ENCODE peak calls at places on chromosomes 5 and 9, in five cellular contexts. T is astrocyte, R is upper lobe of right lung, L is H1, Q is prostate gland. P is an unnamed sample.

GRCh38 chr5:120869831-120870230 is 405.7 kb downstream of the PRR16 start:
- DNase-seq in T (no peak), R (no peak), L (no peak), Q (no peak), P (no peak)

GRCh38 chr9:133254471-133254870 is 20.5 kb downstream of the ABO start:
- DNase-seq in T (no peak), R (no peak), L (no peak), Q (no peak), P (no peak)

GRCh38 chr9:127283917-127284316 is 19.3 kb downstream of the GARNL3 start:
- DNase-seq in T (peak; percentile 16), R (no peak), L (no peak), Q (no peak), P (no peak)

GRCh38 chr5:78252715-78253114 is 41.8 kb downstream of the AP3B1 start:
- DNase-seq in T (no peak), R (no peak), L (no peak), Q (no peak), P (no peak)

GRCh38 chr5:149581931-149582768 is 852 bp downstream of the ARHGEF37 start:
- DNase-seq in T (no peak), R (no peak), L (peak; percentile 58), Q (peak; percentile 39), P (no peak)

GRCh38 chr5:113806823-113807222 is 293.3 kb downstream of the YTHDC2 start:
- DNase-seq in T (no peak), R (no peak), L (no peak), Q (no peak), P (no peak)

GRCh38 chr5:123585871-123586270 is 73.9 kb downstream of the CSNK1G3 start:
- DNase-seq in T (peak; percentile 10), R (no peak), L (no peak), Q (no peak), P (no peak)

GRCh38 chr9:96006961-96007360 is 131.5 kb downstream of the ERCC6L2 start:
- DNase-seq in T (peak; percentile 74), R (no peak), L (no peak), Q (no peak), P (no peak)

GRCh38 chr5:103849934-103850333 is 287.3 kb upstream of the NUDT12 start:
- DNase-seq in T (peak; percentile 93), R (no peak), L (no peak), Q (no peak), P (no peak)

GRCh38 chr9:135167839-135168378 is 80.4 kb downstream of the OLFM1 start:
- DNase-seq in T (no peak), R (no peak), L (no peak), Q (no peak), P (no peak)

GRCh38 chr9:137252555-137253506 is 1.7 kb downstream of the STPG3 start:
- DNase-seq in T (no peak), R (no peak), L (no peak), Q (no peak), P (no peak)

DNA sequence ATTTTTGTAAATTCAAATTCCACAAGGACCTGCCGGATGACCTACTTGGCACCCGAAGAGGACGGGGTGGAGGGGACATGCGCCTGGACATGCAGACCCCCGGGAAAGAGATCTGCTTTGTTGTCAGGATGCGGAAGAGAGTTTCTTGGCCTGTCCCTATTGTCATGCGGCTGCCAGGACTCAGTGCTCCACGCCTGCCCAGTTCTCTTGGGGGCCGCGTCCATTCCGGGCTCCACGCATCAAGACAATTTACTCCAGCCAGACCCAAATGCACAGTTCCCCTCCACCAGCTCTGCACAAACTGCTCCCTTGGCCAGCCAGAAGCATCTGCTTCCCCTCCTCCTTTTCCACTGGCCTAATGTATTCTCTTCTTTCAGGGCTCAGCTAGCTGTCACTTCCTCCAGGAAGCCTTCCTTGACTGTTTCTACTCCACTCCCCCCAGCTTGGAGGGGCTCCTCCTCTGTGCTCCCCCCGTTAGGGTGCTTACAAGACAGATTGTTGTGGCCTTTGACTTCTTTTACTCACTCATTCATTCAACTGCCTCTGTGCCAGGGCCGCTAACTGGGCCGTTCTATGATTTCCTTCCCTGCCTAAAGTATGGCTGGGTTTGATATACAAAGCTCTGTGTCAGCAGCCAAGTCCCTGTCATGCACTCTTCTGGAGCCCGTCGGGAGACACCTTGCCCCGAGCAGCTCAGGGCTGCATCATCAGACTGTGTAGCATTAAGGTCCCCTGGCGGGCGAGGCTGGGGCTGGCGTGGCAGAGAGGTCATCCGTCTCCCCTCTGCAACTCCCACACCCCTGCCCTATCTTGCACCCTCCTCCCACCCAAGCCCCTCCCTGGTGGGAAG is 6.6 kb downstream of the FIBCD1 start:
- DNase-seq in T (no peak), R (peak; percentile 67), L (no peak), Q (no peak), P (no peak)
- TF ChIP-seq CTCF in T (no peak), R (peak; percentile 21), L (no peak), Q (no peak), P (peak; percentile 40)

GRCh38 chr9:113572076-113572861 is 108.7 kb downstream of the RGS3 start:
- DNase-seq in T (no peak), R (peak; percentile 51), L (no peak), Q (no peak), P (peak; percentile 28)

GRCh38 chr9:113574381-113575262 is 111.1 kb downstream of the RGS3 start:
- DNase-seq in T (no peak), R (peak; percentile 30), L (no peak), Q (no peak), P (peak; percentile 53)

GRCh38 chr9:113570749-113571711 is 107.5 kb downstream of the RGS3 start:
- DNase-seq in T (no peak), R (peak; percentile 20), L (no peak), Q (no peak), P (peak; percentile 15)

GRCh38 chr9:113573959-113574352 is 110.4 kb downstream of the RGS3 start:
- DNase-seq in T (no peak), R (no peak), L (no peak), Q (no peak), P (no peak)

GRCh38 chr9:113573303-113573958 is 109.9 kb downstream of the RGS3 start:
- DNase-seq in T (no peak), R (peak; percentile 59), L (no peak), Q (no peak), P (peak; percentile 54)
- H3K27ac ChIP-seq in T (no peak overlapping the region), R (no peak overlapping the region), L (no peak overlapping the region), Q (no peak overlapping the region), P (no peak overlapping the region)

DNA sequence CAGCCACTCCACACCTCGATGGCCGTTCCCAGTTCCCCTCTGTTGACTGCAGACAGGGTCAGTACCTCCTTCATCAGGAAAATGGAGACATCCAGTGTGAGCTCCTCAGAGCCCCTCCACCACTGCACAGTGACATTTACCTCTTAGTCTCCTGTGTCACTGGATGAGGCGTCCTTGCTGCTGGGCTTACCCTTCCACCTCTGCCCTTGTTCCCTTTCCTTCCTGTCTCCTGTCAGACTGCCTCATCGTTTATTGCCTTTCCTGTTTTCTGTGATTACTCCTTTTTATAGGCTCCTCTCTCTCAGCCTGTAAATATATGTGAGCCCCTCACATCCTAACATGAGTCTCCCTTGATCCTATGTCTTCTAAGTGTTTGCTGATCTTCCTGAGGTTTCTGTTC is 23.2 kb upstream of the SPTAN1 start:
- DNase-seq in T (no peak), R (no peak), L (no peak), Q (no peak), P (no peak)
- H3K36me3 ChIP-seq in T (peaks cover 21% of the 10 kb centered on the region), R (peaks cover 96% of the 10 kb centered on the region), L (peaks cover 2% of the 10 kb centered on the region), Q (peaks cover 5% of the 10 kb centered on the region), P (peaks cover 57% of the 10 kb centered on the region)

DNA sequence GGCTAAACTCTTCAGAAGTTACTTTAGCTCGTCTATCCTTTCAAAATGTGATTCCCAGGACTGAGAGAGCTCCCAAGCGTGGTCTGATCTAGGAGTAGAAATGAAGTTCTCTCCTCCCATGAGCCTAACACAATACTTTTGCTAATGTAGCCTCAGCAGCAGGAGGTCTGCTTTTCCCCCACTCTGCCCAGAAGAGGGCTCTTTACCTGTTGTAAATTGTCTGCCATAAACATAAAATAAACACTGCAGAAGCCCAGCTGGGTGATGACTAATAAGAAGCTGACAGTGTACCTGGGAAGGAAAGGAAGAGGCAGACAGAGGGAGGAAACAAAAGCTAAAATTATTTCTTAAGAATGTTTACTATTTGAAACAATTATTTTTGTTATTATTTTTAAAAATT is 15.4 kb downstream of the SLC36A3 start:
- DNase-seq in T (no peak), R (no peak), L (no peak), Q (peak; percentile 14), P (no peak)
- TF ChIP-seq CTCF in T (no peak), R (no peak), L (no peak), Q (peak; percentile 10), P (peak; percentile 80)

DNA sequence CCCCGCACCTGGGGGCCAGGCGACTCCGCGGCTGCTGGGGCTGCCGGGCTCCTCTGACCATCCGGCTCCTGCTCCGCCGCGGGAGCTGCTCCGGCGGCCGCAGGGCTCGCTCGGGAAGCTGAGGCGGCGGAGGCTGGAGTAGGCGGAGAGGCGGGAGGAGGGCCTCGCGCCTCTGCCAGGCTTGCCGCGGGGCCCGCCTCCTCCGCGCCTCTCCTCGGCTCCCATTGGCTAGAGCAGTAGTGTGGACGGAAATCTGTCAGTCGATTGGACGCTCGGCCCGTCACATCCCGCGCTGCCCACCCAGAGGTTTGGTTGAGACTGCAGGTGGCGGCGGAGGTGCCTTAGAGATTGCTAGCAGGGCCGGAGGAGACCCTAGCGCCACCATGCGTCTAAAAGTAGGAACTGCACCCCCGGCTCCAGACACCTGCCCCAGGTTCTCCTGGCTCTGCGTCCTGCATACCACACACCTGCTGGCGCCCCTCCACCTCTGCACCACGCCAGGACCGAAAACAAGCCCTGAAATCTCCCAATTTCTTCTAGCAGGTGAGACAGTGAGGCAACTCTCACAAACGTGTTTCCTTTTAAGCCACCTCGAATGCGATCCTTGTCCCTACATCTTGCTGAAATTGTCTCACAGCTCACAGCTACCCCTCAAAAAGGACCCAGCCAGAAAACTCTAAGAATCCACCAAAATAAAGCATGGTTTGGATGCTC is at the start of gene SCAI:
- DNase-seq in T (peak; percentile 94), R (peak; percentile 99), L (peak; percentile 99), Q (peak; percentile 99), P (peak; percentile 99)
- H3K27ac ChIP-seq in T (no peak within 1 kb of the TSS), R (no peak within 1 kb of the TSS), L (peak within 1 kb of the TSS; percentile 77), Q (peak within 1 kb of the TSS; percentile 71), P (peak within 1 kb of the TSS; percentile 22)

GRCh38 chr9:128324401-128324800 is 1.8 kb downstream of the COQ4 start:
- DNase-seq in T (no peak), R (no peak), L (no peak), Q (no peak), P (no peak)
- H3K36me3 ChIP-seq in T (peaks cover 17% of the 10 kb centered on the region), R (peaks cover 21% of the 10 kb centered on the region), L (no peaks in the 10 kb centered on the region), Q (no peaks in the 10 kb centered on the region), P (peaks cover 43% of the 10 kb centered on the region)